ENCODE peak calls at places on chromosomes 3 and 15, in nine cellular contexts. W, A, J, C, D, Y, B, G and M are unnamed samples.

GRCh38 chr3:12750223-12750622 is 8.8 kb downstream of the TMEM40 start:
- DNase-seq in W (no peak), B (no peak), G (no peak), A (peak), D (peak), C (no peak), J (no peak), Y (no peak), M (no peak)

GRCh38 chr15:56805466-56806146 is 72.3 kb upstream of the ZNF280D start:
- DNase-seq in Y (no peak), J (no peak), B (no peak), C (no peak), W (no peak), G (no peak), D (peak), A (peak), M (peak)

GRCh38 chr3:35079403-35079802 is 559.9 kb upstream of the ARPP21 start:
- DNase-seq in J (no peak), W (no peak), B (no peak), D (no peak), G (no peak), C (no peak), Y (no peak), A (no peak), M (no peak)

GRCh38 chr3:57983734-57984518 is 24.3 kb upstream of the FLNB start:
- DNase-seq in G (no peak), B (no peak), W (peak), C (peak), J (peak), A (peak), D (no peak), Y (no peak), M (peak)

GRCh38 chr15:74725241-74725774 is at the start of gene CYP1A1:
- DNase-seq in J (peak), A (peak), G (no peak), W (no peak), Y (peak), C (no peak), B (peak), D (peak), M (peak)

GRCh38 chr15:91186892-91187644 is 87.0 kb downstream of the SV2B start:
- DNase-seq in W (no peak), G (no peak), C (no peak), B (no peak), J (no peak), A (peak), Y (peak), D (peak), M (peak)

GRCh38 chr3:17823816-17824215 is 81.4 kb upstream of the TBC1D5 start:
- DNase-seq in C (no peak), B (no peak), W (no peak), A (no peak), Y (no peak), D (no peak), G (no peak), J (no peak), M (no peak)

GRCh38 chr3:63993653-63994079 is 29.6 kb downstream of the PSMD6 start:
- DNase-seq in W (peak), D (peak), J (peak), A (peak), Y (peak), G (no peak), C (peak), B (peak), M (peak)

GRCh38 chr3:181212271-181212670 is 222.7 kb upstream of the DNAJC19 start:
- DNase-seq in B (no peak), G (no peak), D (no peak), W (no peak), J (no peak), Y (no peak), A (no peak), C (no peak), M (no peak)

GRCh38 chr3:16373270-16373785 is 108.3 kb downstream of the OXNAD1 start:
- DNase-seq in C (no peak), W (no peak), B (no peak), G (no peak), A (no peak), Y (no peak), D (no peak), J (no peak), M (no peak)

GRCh38 chr3:172074578-172074977 is 35.2 kb downstream of the FNDC3B start:
- DNase-seq in Y (no peak), J (no peak), D (no peak), C (no peak), A (no peak), B (no peak), W (no peak), G (no peak), M (no peak)

GRCh38 chr3:63920001-63920400 is 7.8 kb upstream of the SCAANT1 start:
- DNase-seq in Y (no peak), B (no peak), A (no peak), G (no peak), D (no peak), C (no peak), W (no peak), J (no peak), M (no peak)

GRCh38 chr3:197019021-197019420 is 10.6 kb downstream of the MELTF start:
- DNase-seq in B (no peak), J (no peak), C (no peak), W (no peak), D (peak), Y (no peak), G (no peak), A (no peak), M (no peak)

GRCh38 chr15:78850926-78851600 is 21.6 kb upstream of the MORF4L1 start:
- DNase-seq in W (no peak), A (no peak), G (no peak), J (no peak), C (no peak), Y (no peak), B (no peak), D (peak), M (no peak)

GRCh38 chr15:100665570-100665969 is 63.2 kb downstream of the ASB7 start:
- DNase-seq in A (no peak), Y (no peak), B (no peak), W (no peak), D (no peak), C (no peak), J (no peak), G (no peak), M (no peak)

GRCh38 chr3:41117398-41117870 is 81.9 kb upstream of the CTNNB1 start:
- DNase-seq in C (peak), A (peak), B (peak), D (peak), Y (peak), W (peak), G (peak), J (peak), M (peak)

GRCh38 chr3:185961675-185962232 is 23.9 kb upstream of the TRA2B start:
- DNase-seq in A (no peak), Y (no peak), C (no peak), D (no peak), G (no peak), B (no peak), J (no peak), W (no peak), M (no peak)

GRCh38 chr3:145197051-145197562 is 963.9 kb downstream of the PLOD2 start:
- DNase-seq in A (no peak), J (no peak), Y (no peak), G (no peak), C (no peak), W (no peak), B (no peak), D (peak), M (no peak)

GRCh38 chr3:47362704-47363103 is 18.1 kb upstream of the PTPN23 start:
- DNase-seq in J (no peak), W (no peak), Y (no peak), D (no peak), G (no peak), A (no peak), C (no peak), B (no peak), M (no peak)

GRCh38 chr15:99504823-99505551 is 60.8 kb upstream of the MEF2A start:
- DNase-seq in J (no peak), Y (peak), G (no peak), A (peak), D (no peak), B (no peak), C (peak), W (no peak), M (no peak)

GRCh38 chr15:28021281-28022039 is 77.7 kb downstream of the OCA2 start:
- DNase-seq in C (no peak), W (no peak), B (no peak), J (no peak), A (peak), Y (peak), D (peak), G (no peak), M (peak)

GRCh38 chr3:155079795-155080546 is at the start of gene MME:
- DNase-seq in C (no peak), J (peak), A (peak), D (peak), Y (peak), W (no peak), B (no peak), G (no peak), M (peak)

GRCh38 chr3:82044918-82045715 is 283.7 kb upstream of the GBE1 start:
- DNase-seq in Y (no peak), A (no peak), B (no peak), D (no peak), G (no peak), W (no peak), C (no peak), J (no peak), M (peak)

GRCh38 chr3:36219398-36219797 is 160.9 kb upstream of the STAC start:
- DNase-seq in Y (no peak), J (no peak), W (no peak), B (no peak), C (no peak), G (no peak), D (no peak), A (no peak), M (peak)

GRCh38 chr3:126957776-126958637 is 24.9 kb upstream of the PLXNA1 start:
- DNase-seq in D (no peak), G (no peak), A (no peak), Y (no peak), W (no peak), C (no peak), J (no peak), B (no peak), M (no peak)

GRCh38 chr3:128872282-128872681 is 7.1 kb upstream of the ACAD9 start:
- DNase-seq in B (no peak), G (no peak), J (no peak), Y (no peak), C (no peak), A (no peak), D (no peak), W (no peak), M (no peak)